ENCODE peak calls at places on chromosomes 7 and 10, in nine cellular contexts. I is adrenal gland, C is transverse colon, H is stomach, X is Peyer's patch, R is breast epithelium, V is HCT116, S is H1, Y is IMR-90. W is an unnamed sample. For H3K36me3, the result is how much of the 10 kb centered on the place peaks cover.

GRCh38 chr10:78794736-78795455 is 273.9 kb upstream of the ZMIZ1 start:
- DNase-seq in I (no peak), C (no peak), H (no peak), X (no peak), R (no peak), V (no peak), S (no peak), Y (no peak), W (no peak)

GRCh38 chr10:1374901-1375804 is 319.0 kb downstream of the WDR37 start:
- DNase-seq in I (peak), C (no peak), H (no peak), X (peak), R (no peak), V (no peak), S (peak), Y (no peak), W (no peak)

GRCh38 chr7:139681812-139682135 is 96.0 kb downstream of the HIPK2 start:
- DNase-seq in I (no peak), C (no peak), H (no peak), X (no peak), R (no peak), V (no peak), S (no peak), Y (no peak), W (no peak)

GRCh38 chr10:102327641-102328040 is 67.9 kb upstream of the NFKB2 start:
- DNase-seq in I (no peak), C (no peak), H (no peak), X (no peak), R (no peak), V (no peak), S (no peak), Y (no peak), W (no peak)

GRCh38 chr10:30039567-30039966 is 19.8 kb downstream of the JCAD start:
- DNase-seq in I (no peak), C (no peak), H (no peak), X (no peak), R (no peak), V (no peak), S (no peak), Y (no peak), W (no peak)

GRCh38 chr10:100998991-100999741 is 442 bp upstream of the LZTS2 start:
- DNase-seq in I (peak), C (peak), H (peak), X (peak), R (peak), V (no peak), S (peak), Y (peak), W (peak)

GRCh38 chr7:47145326-47145725 is 436.6 kb downstream of the TNS3 start:
- DNase-seq in I (no peak), C (no peak), H (no peak), X (no peak), R (no peak), V (no peak), S (no peak), Y (no peak), W (no peak)

GRCh38 chr10:10609379-10609955 is 408.2 kb upstream of the CELF2 start:
- DNase-seq in I (no peak), C (no peak), H (no peak), X (no peak), R (no peak), V (no peak), S (no peak), Y (no peak), W (no peak)

DNA sequence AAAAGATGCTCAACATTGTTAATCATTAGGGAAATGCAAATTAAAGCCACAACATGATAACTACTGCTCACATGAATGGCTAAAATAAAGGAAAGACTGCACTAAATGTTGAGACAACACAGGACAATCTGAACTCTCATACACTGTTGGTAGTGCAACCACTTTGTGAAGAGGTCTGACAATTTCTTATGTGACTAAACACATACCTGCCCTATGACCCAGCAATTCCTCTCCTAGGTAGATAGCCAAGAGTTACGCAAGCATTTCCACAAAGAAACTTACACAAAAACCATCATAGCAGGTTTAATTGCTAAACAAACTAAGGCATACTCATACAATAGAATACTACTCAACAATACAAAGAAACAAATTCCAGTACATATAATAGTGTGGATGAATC is 41.8 kb upstream of the HERPUD2 start:
- DNase-seq in I (no peak), C (no peak), H (no peak), X (no peak), R (no peak), V (no peak), S (no peak), Y (peak), W (no peak)
- H3K27ac ChIP-seq in I (no peak), C (no peak), H (no peak), X (no peak), R (no peak), V (no peak), S (no peak), Y (no peak), W (no peak)

GRCh38 chr10:115092555-115093285 is 445 bp upstream of the ATRNL1 start:
- DNase-seq in I (peak), C (peak), H (no peak), X (peak), R (no peak), V (no peak), S (peak), Y (peak), W (peak)

GRCh38 chr10:115094605-115095004 is 1.4 kb downstream of the ATRNL1 start:
- DNase-seq in I (no peak), C (no peak), H (no peak), X (no peak), R (no peak), V (no peak), S (no peak), Y (no peak), W (no peak)

GRCh38 chr10:115093776-115094361 is 704 bp downstream of the ATRNL1 start:
- DNase-seq in I (peak), C (peak), H (no peak), X (peak), R (no peak), V (no peak), S (peak), Y (no peak), W (no peak)

GRCh38 chr10:115093286-115093775 is at the start of gene ATRNL1:
- DNase-seq in I (peak), C (peak), H (no peak), X (peak), R (no peak), V (no peak), S (peak), Y (no peak), W (no peak)

GRCh38 chr10:115095758-115096157 is 2.6 kb downstream of the ATRNL1 start:
- DNase-seq in I (no peak), C (no peak), H (no peak), X (no peak), R (no peak), V (no peak), S (no peak), Y (no peak), W (no peak)
- H3K36me3 ChIP-seq in I (under half), C (under half), H (under half), X (under half), R (under half), V (under half), S (under half), Y (under half), W (under half)

GRCh38 chr7:32490127-32490796 is at the start of gene LSM5:
- DNase-seq in I (peak), C (peak), H (peak), X (peak), R (peak), V (peak), S (peak), Y (peak), W (peak)
- TF ChIP-seq POLR2A in I (no peak), C (peak), H (no peak), X (no peak), R (no peak), V (peak), S (peak), Y (peak), W (no peak)

DNA sequence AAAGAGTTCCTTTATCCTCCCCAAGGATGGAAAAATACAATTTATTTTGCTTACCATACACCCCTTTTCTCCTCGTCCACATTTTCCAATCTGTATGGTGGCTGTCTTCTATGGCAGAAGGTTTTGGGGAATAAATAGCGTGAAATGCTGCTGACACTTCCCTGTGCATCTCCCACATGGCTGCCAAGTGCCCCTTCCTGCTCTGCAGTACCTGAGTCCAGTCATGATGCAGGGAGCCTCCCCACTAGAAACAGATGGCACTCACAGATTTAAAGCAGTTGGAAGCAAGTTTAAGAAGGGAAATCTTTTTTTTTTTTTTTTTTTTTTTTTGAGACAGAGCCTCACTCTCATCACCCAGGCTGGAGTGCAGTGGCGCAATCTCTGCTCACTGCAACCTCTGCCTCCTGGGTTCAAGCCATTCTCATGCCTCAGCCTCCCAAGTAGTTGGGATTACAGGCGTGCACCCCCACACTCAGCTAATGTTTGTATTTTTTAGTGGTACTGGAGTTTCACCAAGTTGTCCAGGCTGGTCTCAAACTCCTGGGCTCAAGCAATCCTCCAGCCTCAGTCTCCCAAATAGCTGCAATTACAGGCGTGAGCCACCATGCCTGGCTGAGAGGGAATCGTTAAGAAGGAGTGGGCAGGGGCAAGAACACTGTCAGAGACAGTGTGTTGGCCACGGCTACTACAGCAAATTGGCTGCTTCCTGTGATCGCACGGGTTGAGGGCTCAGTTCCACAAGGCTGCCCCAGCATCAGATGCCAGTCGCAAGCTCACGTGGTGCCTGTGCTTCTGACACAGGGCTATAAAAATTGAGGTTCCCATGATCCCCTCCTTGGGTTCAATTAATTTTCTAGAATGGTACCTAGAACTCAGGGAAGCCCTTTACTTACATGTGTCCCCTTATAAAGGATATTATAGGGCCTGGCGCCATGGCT is 5.3 kb upstream of the PILRA start:
- DNase-seq in I (no peak), C (peak), H (no peak), X (peak), R (no peak), V (no peak), S (no peak), Y (no peak), W (no peak)
- H3K27ac ChIP-seq in I (no peak), C (peak), H (no peak), X (peak), R (no peak), V (no peak), S (no peak), Y (no peak), W (peak)

GRCh38 chr7:1484569-1484968 is 19.6 kb downstream of the INTS1 start:
- DNase-seq in I (no peak), C (no peak), H (no peak), X (no peak), R (no peak), V (no peak), S (no peak), Y (no peak), W (no peak)

GRCh38 chr7:1483536-1484505 is 20.4 kb downstream of the INTS1 start:
- DNase-seq in I (no peak), C (no peak), H (no peak), X (no peak), R (no peak), V (no peak), S (no peak), Y (no peak), W (no peak)

GRCh38 chr7:1486571-1486970 is 17.6 kb downstream of the INTS1 start:
- DNase-seq in I (no peak), C (no peak), H (no peak), X (no peak), R (no peak), V (no peak), S (no peak), Y (no peak), W (no peak)

GRCh38 chr7:1483079-1483478 is 21.1 kb downstream of the INTS1 start:
- DNase-seq in I (no peak), C (no peak), H (no peak), X (no peak), R (no peak), V (no peak), S (no peak), Y (no peak), W (no peak)

DNA sequence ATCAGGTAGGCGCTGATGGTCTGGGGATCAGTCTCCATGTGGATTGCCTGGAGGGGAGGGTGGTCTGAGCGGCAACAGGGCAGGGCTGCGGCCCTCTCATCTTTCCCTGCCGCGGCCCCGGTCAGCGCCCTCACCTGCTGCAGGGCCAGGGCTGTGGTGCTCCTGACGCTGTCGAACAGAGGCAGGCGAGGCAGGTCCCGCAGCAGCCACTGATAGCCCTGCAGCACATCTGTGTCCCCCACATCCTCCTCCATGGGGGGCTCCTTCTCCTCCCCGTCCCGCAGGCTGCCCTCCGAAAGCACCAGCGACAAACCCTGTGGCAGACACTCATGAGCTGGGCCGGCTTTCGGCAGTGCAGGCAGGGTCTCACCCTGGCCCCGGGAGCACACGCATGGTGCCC is 19.0 kb downstream of the INTS1 start:
- DNase-seq in I (no peak), C (no peak), H (no peak), X (no peak), R (no peak), V (no peak), S (no peak), Y (no peak), W (no peak)
- H3K36me3 ChIP-seq in I (half or more), C (under half), H (half or more), X (under half), R (under half), V (under half), S (half or more), Y (half or more), W (half or more)